ENCODE peak calls at places on chromosomes 5 and 9, in four cellular contexts. G, U, V and P are unnamed samples.

GRCh38 chr5:43017438-43017820 is 22.7 kb downstream of the ANXA2R start:
- DNase-seq in V (no peak), G (no peak), U (peak), P (no peak)

GRCh38 chr9:134969401-134969800 is 51.7 kb upstream of the FCN1 start:
- DNase-seq in V (no peak), G (no peak), U (no peak), P (no peak)

GRCh38 chr9:21336467-21336866 is 1.3 kb upstream of the KLHL9 start:
- DNase-seq in V (no peak), U (no peak), G (no peak), P (no peak)

GRCh38 chr9:73038089-73038509 is 85.2 kb upstream of the ALDH1A1 start:
- DNase-seq in G (peak), V (no peak), U (no peak), P (no peak)

GRCh38 chr9:123848447-123849085 is 81.4 kb downstream of the DENND1A start:
- DNase-seq in U (no peak), G (no peak), V (no peak), P (no peak)

GRCh38 chr9:15219511-15219910 is 87.5 kb downstream of the TTC39B start:
- DNase-seq in U (no peak), V (no peak), G (no peak), P (no peak)

GRCh38 chr9:123174887-123175518 is 93.4 kb downstream of the STRBP start:
- DNase-seq in G (no peak), V (no peak), U (no peak), P (peak)

GRCh38 chr5:104942735-104943134 is 1380.1 kb upstream of the NUDT12 start:
- DNase-seq in G (no peak), U (no peak), V (no peak), P (no peak)

GRCh38 chr9:4750021-4750673 is 9.1 kb upstream of the AK3 start:
- DNase-seq in U (peak), G (no peak), V (peak), P (no peak)

GRCh38 chr5:106880656-106881055 is 790.1 kb downstream of the EFNA5 start:
- DNase-seq in U (no peak), G (no peak), V (no peak), P (no peak)

GRCh38 chr5:158684469-158684868 is 415.2 kb downstream of the EBF1 start:
- DNase-seq in U (no peak), V (no peak), G (no peak), P (no peak)

GRCh38 chr9:123399803-123400378 is 43.9 kb downstream of the CRB2 start:
- DNase-seq in V (peak), G (no peak), U (no peak), P (no peak)